ENCODE peak calls at places on chromosomes 11 and 22, in seven cellular contexts. One of them, this sample, is unnamed.
A peak's percentile ranks its signal among the peaks of the same experiment; 100 is the strongest.

GRCh38 chr22:42074153-42074750 is at the start of gene PHETA2:
- DNase-seq in endothelial cell of umbilical vein: peak; percentile 49
- DNase-seq in AG09309: no peak
- DNase-seq in CD8-positive, alpha-beta memory T cell: peak; percentile 73
- DNase-seq in SJSA1: peak; percentile 76
- DNase-seq in epithelial cell of esophagus: peak; percentile 29
- DNase-seq in Jurkat, Clone E6-1: no peak
- DNase-seq in this sample: peak; percentile 37

GRCh38 chr22:17161991-17162390 is 2.9 kb upstream of the HDHD5 start:
- DNase-seq in Jurkat, Clone E6-1: no peak
- DNase-seq in SJSA1: no peak
- DNase-seq in AG09309: no peak
- DNase-seq in CD8-positive, alpha-beta memory T cell: no peak
- DNase-seq in epithelial cell of esophagus: no peak
- DNase-seq in endothelial cell of umbilical vein: no peak
- DNase-seq in this sample: no peak

GRCh38 chr11:23288001-23288783 is 427.9 kb upstream of the CCDC179 start:
- DNase-seq in Jurkat, Clone E6-1: no peak
- DNase-seq in SJSA1: no peak
- DNase-seq in AG09309: peak; percentile 50
- DNase-seq in endothelial cell of umbilical vein: peak; percentile 10
- DNase-seq in epithelial cell of esophagus: peak; percentile 86
- DNase-seq in CD8-positive, alpha-beta memory T cell: no peak
- DNase-seq in this sample: no peak

GRCh38 chr11:128757235-128757711 is 63.4 kb downstream of the FLI1 start:
- DNase-seq in endothelial cell of umbilical vein: peak; percentile 75
- DNase-seq in epithelial cell of esophagus: peak; percentile 69
- DNase-seq in SJSA1: no peak
- DNase-seq in Jurkat, Clone E6-1: peak; percentile 77
- DNase-seq in CD8-positive, alpha-beta memory T cell: peak; percentile 83
- DNase-seq in AG09309: no peak
- DNase-seq in this sample: peak; percentile 71

GRCh38 chr11:98230678-98231077 is 790.1 kb upstream of the CNTN5 start:
- DNase-seq in Jurkat, Clone E6-1: no peak
- DNase-seq in CD8-positive, alpha-beta memory T cell: no peak
- DNase-seq in endothelial cell of umbilical vein: no peak
- DNase-seq in AG09309: no peak
- DNase-seq in epithelial cell of esophagus: no peak
- DNase-seq in SJSA1: no peak
- DNase-seq in this sample: no peak

GRCh38 chr22:26589845-26590524 is at the start of gene TPST2:
- DNase-seq in SJSA1: peak; percentile 70
- DNase-seq in epithelial cell of esophagus: peak; percentile 80
- DNase-seq in AG09309: no peak
- DNase-seq in endothelial cell of umbilical vein: peak; percentile 76
- DNase-seq in Jurkat, Clone E6-1: peak; percentile 51
- DNase-seq in CD8-positive, alpha-beta memory T cell: peak; percentile 85
- DNase-seq in this sample: peak; percentile 69

GRCh38 chr11:72015511-72016061 is 16.9 kb downstream of the IL18BP start:
- DNase-seq in AG09309: no peak
- DNase-seq in Jurkat, Clone E6-1: no peak
- DNase-seq in endothelial cell of umbilical vein: no peak
- DNase-seq in CD8-positive, alpha-beta memory T cell: no peak
- DNase-seq in SJSA1: no peak
- DNase-seq in epithelial cell of esophagus: peak; percentile 36
- DNase-seq in this sample: peak; percentile 36

GRCh38 chr11:61966673-61967176 is 709 bp downstream of the FTH1 start:
- DNase-seq in CD8-positive, alpha-beta memory T cell: peak; percentile 63
- DNase-seq in epithelial cell of esophagus: no peak
- DNase-seq in Jurkat, Clone E6-1: no peak
- DNase-seq in SJSA1: peak; percentile 65
- DNase-seq in AG09309: no peak
- DNase-seq in endothelial cell of umbilical vein: peak; percentile 47
- DNase-seq in this sample: peak; percentile 52

GRCh38 chr11:6703247-6704063 is 20.3 kb upstream of the MRPL17 start:
- DNase-seq in Jurkat, Clone E6-1: no peak
- DNase-seq in AG09309: peak; percentile 46
- DNase-seq in CD8-positive, alpha-beta memory T cell: peak; percentile 59
- DNase-seq in SJSA1: no peak
- DNase-seq in epithelial cell of esophagus: peak; percentile 86
- DNase-seq in endothelial cell of umbilical vein: peak; percentile 63
- DNase-seq in this sample: peak; percentile 86

GRCh38 chr22:21075516-21076138 is 29.9 kb downstream of the LRRC74B start:
- DNase-seq in Jurkat, Clone E6-1: no peak
- DNase-seq in SJSA1: no peak
- DNase-seq in epithelial cell of esophagus: no peak
- DNase-seq in CD8-positive, alpha-beta memory T cell: no peak
- DNase-seq in AG09309: no peak
- DNase-seq in endothelial cell of umbilical vein: no peak
- DNase-seq in this sample: no peak

GRCh38 chr11:7077101-7077500 is 11.7 kb upstream of the RBMXL2 start:
- DNase-seq in endothelial cell of umbilical vein: no peak
- DNase-seq in Jurkat, Clone E6-1: no peak
- DNase-seq in epithelial cell of esophagus: no peak
- DNase-seq in SJSA1: no peak
- DNase-seq in AG09309: no peak
- DNase-seq in CD8-positive, alpha-beta memory T cell: no peak
- DNase-seq in this sample: no peak

GRCh38 chr22:19666663-19667593 is 47.4 kb upstream of the SEPTIN5 start:
- DNase-seq in AG09309: no peak
- DNase-seq in Jurkat, Clone E6-1: no peak
- DNase-seq in SJSA1: no peak
- DNase-seq in epithelial cell of esophagus: no peak
- DNase-seq in CD8-positive, alpha-beta memory T cell: no peak
- DNase-seq in endothelial cell of umbilical vein: peak; percentile 92
- DNase-seq in this sample: peak; percentile 73

GRCh38 chr11:110490886-110491285 is 61.1 kb downstream of the FDX1 start:
- DNase-seq in epithelial cell of esophagus: peak; percentile 71
- DNase-seq in CD8-positive, alpha-beta memory T cell: no peak
- DNase-seq in SJSA1: no peak
- DNase-seq in AG09309: no peak
- DNase-seq in Jurkat, Clone E6-1: no peak
- DNase-seq in endothelial cell of umbilical vein: no peak
- DNase-seq in this sample: peak; percentile 79

DNA sequence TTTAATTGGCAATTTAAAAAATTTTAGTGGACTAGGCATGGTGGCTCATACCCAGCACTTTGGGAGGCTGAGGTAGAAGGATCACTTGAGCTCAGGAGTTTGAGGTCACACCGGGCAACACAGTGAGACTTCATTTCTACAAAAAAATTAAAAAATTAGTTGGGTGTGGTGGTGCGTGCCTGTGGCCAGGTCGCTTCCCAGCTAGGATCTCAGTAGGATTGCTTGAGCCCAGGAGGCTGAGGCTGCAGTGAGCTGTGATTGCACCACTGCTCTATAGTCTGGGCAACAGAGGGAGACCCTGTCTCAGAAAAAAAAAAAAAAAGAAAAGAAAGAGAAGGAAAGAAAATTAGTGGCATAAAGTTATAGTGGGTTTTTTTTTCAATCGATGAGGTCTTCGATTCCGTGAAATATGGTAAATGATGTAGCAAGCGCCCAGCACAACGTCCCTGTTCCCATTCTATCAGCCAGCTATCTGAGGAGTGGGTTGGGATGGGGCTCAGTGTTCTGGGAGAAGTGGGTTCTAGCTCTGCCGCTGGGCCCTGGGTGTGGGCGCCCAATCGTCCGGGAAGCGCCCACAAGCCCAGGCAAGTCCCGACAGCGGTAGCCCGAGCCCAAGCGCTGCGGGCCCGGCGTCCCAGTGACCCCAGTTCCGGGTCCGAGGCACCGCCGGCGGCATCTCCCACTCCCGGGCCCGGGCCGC is 1.4 kb downstream of the FOSL1 start:
- DNase-seq in Jurkat, Clone E6-1: no peak
- DNase-seq in CD8-positive, alpha-beta memory T cell: no peak
- DNase-seq in AG09309: no peak
- DNase-seq in endothelial cell of umbilical vein: no peak
- DNase-seq in epithelial cell of esophagus: peak; percentile 89
- DNase-seq in SJSA1: no peak
- DNase-seq in this sample: peak; percentile 31
- H3K4me3 ChIP-seq in Jurkat, Clone E6-1: no peak overlapping the region
- H3K4me3 ChIP-seq in CD8-positive, alpha-beta memory T cell: peak overlapping the region; percentile 50
- H3K4me3 ChIP-seq in AG09309: peak overlapping the region; percentile 100
- H3K4me3 ChIP-seq in endothelial cell of umbilical vein: peak overlapping the region; percentile 69
- H3K4me3 ChIP-seq in epithelial cell of esophagus: peak overlapping the region; percentile 87
- H3K4me3 ChIP-seq in SJSA1: peak overlapping the region; percentile 91
- H3K4me3 ChIP-seq in this sample: peak overlapping the region; percentile 84

DNA sequence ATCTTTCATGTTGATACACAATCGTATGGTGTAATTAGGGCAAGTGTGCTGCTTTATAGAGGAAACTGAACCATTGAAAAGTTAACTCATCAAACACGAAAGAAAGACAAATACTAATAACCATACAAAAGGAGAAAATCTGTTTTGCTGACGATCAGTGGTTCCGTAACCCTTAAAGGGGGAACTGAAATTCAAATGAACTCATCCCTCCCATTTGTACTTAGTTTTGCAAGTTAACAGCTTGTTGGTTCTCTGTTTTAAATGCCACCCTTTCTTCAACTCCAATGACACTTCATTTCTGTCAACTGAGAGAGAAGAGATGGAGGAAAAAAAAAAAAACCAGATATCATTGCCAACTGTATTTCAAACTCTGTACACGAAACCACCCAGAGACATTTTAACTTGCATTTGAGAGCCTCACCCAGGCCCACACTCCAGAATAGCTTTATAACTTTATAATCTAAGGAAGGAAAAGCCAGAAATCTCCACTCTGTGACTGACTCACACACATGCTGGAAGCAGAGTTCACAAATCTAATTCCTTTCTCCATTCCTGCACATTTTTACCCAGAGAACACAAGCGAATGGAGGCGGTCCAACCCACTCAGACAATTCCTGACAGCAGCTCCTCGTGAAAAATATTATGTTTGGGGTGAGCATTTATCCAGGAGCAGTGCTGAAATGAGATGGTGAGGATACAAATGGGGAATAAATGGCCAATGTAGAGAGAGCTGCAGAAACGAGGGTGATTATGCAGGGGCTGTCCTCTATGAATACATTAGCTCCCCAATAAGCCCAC is 17.4 kb upstream of the CSNK2A3 start:
- DNase-seq in AG09309: no peak
- DNase-seq in Jurkat, Clone E6-1: no peak
- DNase-seq in epithelial cell of esophagus: no peak
- DNase-seq in CD8-positive, alpha-beta memory T cell: no peak
- DNase-seq in endothelial cell of umbilical vein: no peak
- DNase-seq in SJSA1: no peak
- DNase-seq in this sample: no peak
- H3K4me3 ChIP-seq in AG09309: no peak overlapping the region
- H3K4me3 ChIP-seq in Jurkat, Clone E6-1: no peak overlapping the region
- H3K4me3 ChIP-seq in epithelial cell of esophagus: no peak overlapping the region
- H3K4me3 ChIP-seq in CD8-positive, alpha-beta memory T cell: no peak overlapping the region
- H3K4me3 ChIP-seq in endothelial cell of umbilical vein: no peak overlapping the region
- H3K4me3 ChIP-seq in SJSA1: no peak overlapping the region
- H3K4me3 ChIP-seq in this sample: no peak overlapping the region

GRCh38 chr11:65891180-65892136 is 985 bp downstream of the CCDC85B start:
- DNase-seq in Jurkat, Clone E6-1: no peak
- DNase-seq in endothelial cell of umbilical vein: peak; percentile 89
- DNase-seq in AG09309: no peak
- DNase-seq in SJSA1: peak; percentile 78
- DNase-seq in CD8-positive, alpha-beta memory T cell: no peak
- DNase-seq in epithelial cell of esophagus: no peak
- DNase-seq in this sample: peak; percentile 59

GRCh38 chr11:65890324-65891179 is at the start of gene CCDC85B:
- DNase-seq in AG09309: peak; percentile 88
- DNase-seq in CD8-positive, alpha-beta memory T cell: peak; percentile 98
- DNase-seq in endothelial cell of umbilical vein: peak; percentile 96
- DNase-seq in epithelial cell of esophagus: peak; percentile 97
- DNase-seq in Jurkat, Clone E6-1: peak; percentile 92
- DNase-seq in SJSA1: peak; percentile 100
- DNase-seq in this sample: peak; percentile 96

GRCh38 chr11:65895482-65895981 is 4.7 kb downstream of the FOSL1 start:
- DNase-seq in Jurkat, Clone E6-1: no peak
- DNase-seq in endothelial cell of umbilical vein: no peak
- DNase-seq in CD8-positive, alpha-beta memory T cell: no peak
- DNase-seq in epithelial cell of esophagus: no peak
- DNase-seq in SJSA1: no peak
- DNase-seq in AG09309: no peak
- DNase-seq in this sample: no peak

GRCh38 chr11:65894034-65894591 is 3.6 kb downstream of the CCDC85B start:
- DNase-seq in CD8-positive, alpha-beta memory T cell: no peak
- DNase-seq in Jurkat, Clone E6-1: no peak
- DNase-seq in SJSA1: peak; percentile 57
- DNase-seq in AG09309: no peak
- DNase-seq in epithelial cell of esophagus: no peak
- DNase-seq in endothelial cell of umbilical vein: peak; percentile 52
- DNase-seq in this sample: no peak

GRCh38 chr11:65892661-65893317 is 2.3 kb downstream of the CCDC85B start:
- DNase-seq in Jurkat, Clone E6-1: no peak
- DNase-seq in AG09309: no peak
- DNase-seq in endothelial cell of umbilical vein: no peak
- DNase-seq in CD8-positive, alpha-beta memory T cell: no peak
- DNase-seq in SJSA1: peak; percentile 58
- DNase-seq in epithelial cell of esophagus: no peak
- DNase-seq in this sample: no peak
- H3K4me3 ChIP-seq in Jurkat, Clone E6-1: no peak overlapping the region
- H3K4me3 ChIP-seq in AG09309: peak overlapping the region; percentile 50
- H3K4me3 ChIP-seq in endothelial cell of umbilical vein: peak overlapping the region; percentile 78
- H3K4me3 ChIP-seq in CD8-positive, alpha-beta memory T cell: peak overlapping the region; percentile 74
- H3K4me3 ChIP-seq in SJSA1: no peak overlapping the region
- H3K4me3 ChIP-seq in epithelial cell of esophagus: no peak overlapping the region
- H3K4me3 ChIP-seq in this sample: peak overlapping the region; percentile 74

GRCh38 chr11:46347637-46348311 is 511 bp downstream of the DGKZ start:
- DNase-seq in CD8-positive, alpha-beta memory T cell: no peak
- DNase-seq in endothelial cell of umbilical vein: no peak
- DNase-seq in SJSA1: no peak
- DNase-seq in epithelial cell of esophagus: no peak
- DNase-seq in Jurkat, Clone E6-1: no peak
- DNase-seq in AG09309: no peak
- DNase-seq in this sample: no peak

GRCh38 chr11:46345881-46346484 is 1.3 kb upstream of the DGKZ start:
- DNase-seq in Jurkat, Clone E6-1: no peak
- DNase-seq in SJSA1: no peak
- DNase-seq in endothelial cell of umbilical vein: no peak
- DNase-seq in CD8-positive, alpha-beta memory T cell: no peak
- DNase-seq in epithelial cell of esophagus: no peak
- DNase-seq in AG09309: no peak
- DNase-seq in this sample: no peak

GRCh38 chr11:46346886-46347636 is at the start of gene DGKZ:
- DNase-seq in Jurkat, Clone E6-1: peak; percentile 61
- DNase-seq in AG09309: no peak
- DNase-seq in CD8-positive, alpha-beta memory T cell: peak; percentile 93
- DNase-seq in endothelial cell of umbilical vein: peak; percentile 84
- DNase-seq in epithelial cell of esophagus: peak; percentile 86
- DNase-seq in SJSA1: peak; percentile 78
- DNase-seq in this sample: peak; percentile 81

GRCh38 chr11:46343520-46343919 is 3.7 kb upstream of the DGKZ start:
- DNase-seq in endothelial cell of umbilical vein: no peak
- DNase-seq in AG09309: no peak
- DNase-seq in SJSA1: no peak
- DNase-seq in epithelial cell of esophagus: no peak
- DNase-seq in CD8-positive, alpha-beta memory T cell: no peak
- DNase-seq in Jurkat, Clone E6-1: no peak
- DNase-seq in this sample: no peak

DNA sequence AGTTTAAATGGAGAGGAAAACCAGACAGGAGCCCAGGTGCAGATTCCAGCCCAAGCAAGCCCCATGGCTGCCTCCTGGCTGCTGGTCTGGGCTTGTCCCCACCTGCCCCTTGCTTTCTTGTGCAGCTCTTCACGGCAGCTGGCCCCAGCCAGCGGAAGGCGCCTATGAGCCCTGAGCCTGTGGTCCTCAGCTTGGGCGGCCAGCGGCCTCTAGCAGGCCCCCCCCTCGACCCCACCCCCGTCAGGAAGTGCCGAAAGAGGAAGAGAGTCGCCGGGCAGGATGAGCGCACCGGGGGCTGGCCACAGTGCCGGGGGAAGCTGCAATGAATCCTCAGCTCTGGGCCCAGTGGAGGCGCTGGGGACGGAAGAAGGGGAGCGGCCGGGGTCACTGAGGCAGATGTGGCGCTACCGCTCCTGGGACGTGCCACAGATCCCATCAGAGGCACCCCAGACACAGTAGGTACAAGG is 2.1 kb upstream of the DGKZ start:
- DNase-seq in AG09309: no peak
- DNase-seq in SJSA1: no peak
- DNase-seq in epithelial cell of esophagus: peak; percentile 92
- DNase-seq in endothelial cell of umbilical vein: peak; percentile 54
- DNase-seq in Jurkat, Clone E6-1: no peak
- DNase-seq in CD8-positive, alpha-beta memory T cell: no peak
- DNase-seq in this sample: no peak
- H3K4me3 ChIP-seq in AG09309: no peak overlapping the region
- H3K4me3 ChIP-seq in SJSA1: no peak overlapping the region
- H3K4me3 ChIP-seq in epithelial cell of esophagus: peak overlapping the region; percentile 51
- H3K4me3 ChIP-seq in endothelial cell of umbilical vein: peak overlapping the region; percentile 61
- H3K4me3 ChIP-seq in Jurkat, Clone E6-1: no peak overlapping the region
- H3K4me3 ChIP-seq in CD8-positive, alpha-beta memory T cell: peak overlapping the region; percentile 76
- H3K4me3 ChIP-seq in this sample: no peak overlapping the region

This sample was measured in fibroblast of pulmonary artery.